ENCODE peak calls at places on chromosomes 16 and 17, in seven cellular contexts. Z is H1, K is HL-60, D is transverse colon, G is spleen, L is stomach, V is vagina. C is an unnamed sample.

GRCh38 chr16:49463529-49463928 is 89.9 kb downstream of the C16orf78 start:
- DNase-seq in Z (peak), K (no peak), D (peak), G (peak), L (peak), V (no peak), C (no peak)

GRCh38 chr16:80803341-80804060 is 897 bp downstream of the CDYL2 start:
- DNase-seq in Z (peak), K (peak), D (peak), G (peak), L (peak), V (no peak), C (peak)

GRCh38 chr17:62869885-62870580 is 61.9 kb upstream of the MARCHF10 start:
- DNase-seq in Z (peak), K (no peak), D (no peak), G (no peak), L (no peak), V (no peak), C (no peak)

GRCh38 chr16:35146723-35147458 is 1687.5 kb downstream of the TP53TG3F start:
- DNase-seq in Z (no peak), K (no peak), D (no peak), G (peak), L (no peak), V (no peak), C (no peak)

GRCh38 chr16:67260426-67261063 is 11.8 kb downstream of the SLC9A5 start:
- DNase-seq in Z (no peak), K (peak), D (no peak), G (peak), L (peak), V (no peak), C (peak)

GRCh38 chr16:83200005-83200779 is 573.4 kb downstream of the CDH13 start:
- DNase-seq in Z (no peak), K (no peak), D (no peak), G (no peak), L (no peak), V (peak), C (no peak)

GRCh38 chr16:12639044-12639443 is 164.6 kb downstream of the CPPED1 start:
- DNase-seq in Z (no peak), K (no peak), D (no peak), G (no peak), L (no peak), V (no peak), C (no peak)

GRCh38 chr17:69192754-69193153 is 35.9 kb downstream of the ABCA10 start:
- DNase-seq in Z (no peak), K (no peak), D (no peak), G (no peak), L (no peak), V (no peak), C (no peak)

GRCh38 chr17:62714016-62714777 is 86.7 kb downstream of the MRC2 start:
- DNase-seq in Z (no peak), K (no peak), D (no peak), G (no peak), L (no peak), V (no peak), C (no peak)

GRCh38 chr17:55068862-55069771 is 100.6 kb downstream of the STXBP4 start:
- DNase-seq in Z (no peak), K (no peak), D (no peak), G (no peak), L (no peak), V (no peak), C (no peak)

GRCh38 chr17:20226814-20227482 is 217.8 kb downstream of the SPECC1 start:
- DNase-seq in Z (peak), K (peak), D (peak), G (peak), L (peak), V (no peak), C (peak)

GRCh38 chr16:13343981-13344380 is 442.6 kb downstream of the SHISA9 start:
- DNase-seq in Z (no peak), K (no peak), D (no peak), G (no peak), L (no peak), V (no peak), C (no peak)

GRCh38 chr17:47004906-47005305 is 25.9 kb upstream of the RPRML start:
- DNase-seq in Z (no peak), K (no peak), D (no peak), G (no peak), L (no peak), V (no peak), C (no peak)

GRCh38 chr17:71666047-71666446 is 454.8 kb upstream of the SOX9 start:
- DNase-seq in Z (no peak), K (no peak), D (no peak), G (no peak), L (no peak), V (no peak), C (no peak)

GRCh38 chr17:66006654-66007053 is 185.3 kb downstream of the CEP112 start:
- DNase-seq in Z (no peak), K (no peak), D (no peak), G (no peak), L (no peak), V (no peak), C (no peak)

GRCh38 chr17:2271985-2272702 is 31.4 kb downstream of the SMG6 start:
- DNase-seq in Z (no peak), K (no peak), D (no peak), G (no peak), L (no peak), V (no peak), C (no peak)

GRCh38 chr17:46962374-46962790 is 16.7 kb downstream of the RPRML start:
- DNase-seq in Z (no peak), K (no peak), D (no peak), G (peak), L (no peak), V (no peak), C (no peak)

GRCh38 chr17:51189628-51190027 is 23.4 kb downstream of the NME2 start:
- DNase-seq in Z (no peak), K (no peak), D (no peak), G (no peak), L (no peak), V (no peak), C (no peak)

GRCh38 chr17:73532441-73532901 is 111.8 kb downstream of the SDK2 start:
- DNase-seq in Z (no peak), K (no peak), D (no peak), G (no peak), L (no peak), V (no peak), C (no peak)

GRCh38 chr17:2056221-2057129 is 1.6 kb downstream of the HIC1 start:
- DNase-seq in Z (peak), K (no peak), D (peak), G (peak), L (no peak), V (no peak), C (no peak)

GRCh38 chr17:76598004-76598439 is 12.4 kb upstream of the ST6GALNAC2 start:
- DNase-seq in Z (no peak), K (peak), D (no peak), G (no peak), L (no peak), V (no peak), C (no peak)

GRCh38 chr17:8629371-8630226 is 926 bp downstream of the MYH10 start:
- DNase-seq in Z (peak), K (no peak), D (peak), G (peak), L (no peak), V (no peak), C (peak)

GRCh38 chr16:28003021-28003865 is 60.3 kb downstream of the GSG1L start:
- DNase-seq in Z (no peak), K (no peak), D (no peak), G (peak), L (no peak), V (no peak), C (no peak)

GRCh38 chr17:41186872-41187271 is 2.2 kb upstream of the KRTAP4-1 start:
- DNase-seq in Z (no peak), K (no peak), D (no peak), G (no peak), L (no peak), V (no peak), C (no peak)

DNA sequence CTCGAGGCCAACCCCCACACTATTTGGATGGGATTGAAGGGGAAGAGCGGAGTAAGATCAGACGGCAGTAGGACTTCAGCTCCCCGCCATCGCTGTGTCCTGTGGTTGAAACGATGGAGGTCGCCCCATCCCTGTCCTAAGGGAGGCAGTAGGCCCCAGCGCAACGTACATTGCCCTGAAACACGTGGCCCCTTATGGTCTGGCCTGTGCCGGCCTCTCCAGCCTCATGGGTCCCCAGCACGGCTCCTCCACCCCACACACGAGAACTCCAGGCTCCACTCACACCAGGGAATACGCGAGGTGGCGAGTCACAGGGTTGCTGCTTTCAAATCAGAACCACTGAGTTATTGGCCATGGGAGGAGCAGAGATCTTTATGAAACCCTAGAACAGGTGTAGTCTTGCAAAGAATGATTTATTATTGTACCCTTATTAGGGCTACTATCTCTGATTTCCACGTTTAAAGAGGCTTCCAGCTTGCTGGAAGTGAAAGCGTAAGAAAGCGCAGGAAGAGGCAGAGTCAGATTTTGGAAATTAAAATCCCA is 669 bp upstream of the DCTPP1 start:
- DNase-seq in Z (no peak), K (peak), D (no peak), G (no peak), L (no peak), V (no peak), C (no peak)
- TF ChIP-seq POLR2AphosphoS5 in Z (no peak), K (no peak), D (no peak), G (no peak), L (no peak), V (no peak), C (no peak)

GRCh38 chr17:16442141-16442540 is 26.8 kb downstream of the TRPV2 start:
- DNase-seq in Z (no peak), K (peak), D (no peak), G (no peak), L (no peak), V (no peak), C (no peak)
- H3K27ac ChIP-seq in Z (peak), K (peak), D (no peak), G (peak), L (no peak), V (no peak), C (no peak)

GRCh38 chr17:79859676-79860615 is 20.7 kb upstream of the CBX4 start:
- DNase-seq in Z (no peak), K (no peak), D (no peak), G (peak), L (no peak), V (no peak), C (no peak)
- TF ChIP-seq POLR2AphosphoS5 in Z (no peak), K (no peak), D (no peak), G (no peak), L (no peak), V (no peak), C (no peak)

GRCh38 chr17:61456688-61457225 is 4.5 kb downstream of the TBX4 start:
- DNase-seq in Z (peak), K (no peak), D (no peak), G (no peak), L (no peak), V (peak), C (no peak)
- H3K27ac ChIP-seq in Z (no peak), K (no peak), D (no peak), G (no peak), L (no peak), V (no peak), C (no peak)

C was measured in prostate gland.